ENCODE peak calls at places on chromosomes 13 and 19, in eight cellular contexts. P is Peyer's patch; K is stomach; N is foreskin melanocyte; V is activated CD8-positive, alpha-beta T cell treated with anti-CD3 and anti-CD28 coated beads for 36 hours; W is hepatocyte; L is Caco-2; M is NCI-H1694 treated with DMSO at 0.1 percent for 48 hours. Q is an unnamed sample.
A peak's percentile ranks its signal among the peaks of the same experiment; 100 is the strongest.

GRCh38 chr13:67299072-67299635 is 69.0 kb upstream of the PCDH9 start:
- DNase-seq in W (no peak), V (no peak), N (peak; percentile 16), K (no peak), L (no peak), P (no peak), M (no peak), Q (peak; percentile 37)

GRCh38 chr13:110560606-110561334 is 752 bp downstream of the RAB20 start:
- DNase-seq in M (no peak), P (no peak), W (peak; percentile 60), V (peak; percentile 11), L (no peak), K (peak; percentile 57), N (no peak), Q (peak; percentile 54)

GRCh38 chr19:51808333-51808986 is 13.5 kb downstream of the FPR3 start:
- DNase-seq in P (no peak), W (no peak), L (no peak), V (no peak), N (no peak), K (no peak), M (no peak), Q (no peak)

GRCh38 chr19:3270908-3271307 is 46.4 kb downstream of the CELF5 start:
- DNase-seq in V (peak; percentile 82), M (peak; percentile 70), L (peak; percentile 20), P (no peak), K (no peak), W (peak; percentile 47), N (no peak), Q (no peak)

GRCh38 chr13:30292325-30292724 is 15.0 kb downstream of the KATNAL1 start:
- DNase-seq in M (no peak), V (no peak), P (no peak), K (no peak), N (no peak), W (peak; percentile 7), L (peak; percentile 10), Q (no peak)

GRCh38 chr13:114258589-114258988 is 22.8 kb upstream of the UPF3A start:
- DNase-seq in N (no peak), W (no peak), P (no peak), K (peak; percentile 42), M (no peak), L (no peak), V (no peak), Q (no peak)

GRCh38 chr13:40600145-40600751 is 66.2 kb downstream of the FOXO1 start:
- DNase-seq in L (no peak), K (no peak), M (no peak), W (no peak), V (peak; percentile 81), N (no peak), P (no peak), Q (no peak)

GRCh38 chr13:23794267-23795161 is 94.7 kb downstream of the MIPEP start:
- DNase-seq in W (no peak), K (no peak), N (peak; percentile 43), M (no peak), P (no peak), L (no peak), V (no peak), Q (peak; percentile 69)

GRCh38 chr13:46551410-46552301 is 1.3 kb upstream of the LRCH1 start:
- DNase-seq in W (peak; percentile 86), L (peak; percentile 89), V (peak; percentile 77), P (peak; percentile 87), K (peak; percentile 87), M (peak; percentile 36), N (peak; percentile 64), Q (peak; percentile 68)

GRCh38 chr19:56884481-56884880 is 44.0 kb upstream of the PEG3 start:
- DNase-seq in N (no peak), P (no peak), K (peak; percentile 11), W (no peak), M (no peak), V (no peak), L (no peak), Q (no peak)

GRCh38 chr13:65964672-65965071 is 1265.5 kb downstream of the PCDH9 start:
- DNase-seq in N (peak; percentile 22), L (no peak), P (no peak), W (no peak), K (no peak), M (no peak), V (no peak), Q (no peak)

GRCh38 chr19:3516675-3517207 is 10.6 kb downstream of the FZR1 start:
- DNase-seq in N (no peak), K (peak; percentile 68), V (peak; percentile 72), M (peak; percentile 31), W (no peak), P (no peak), L (no peak), Q (no peak)

GRCh38 chr13:27622102-27622820 is 569 bp downstream of the POLR1D start:
- DNase-seq in N (peak; percentile 30), W (peak; percentile 51), P (no peak), L (no peak), K (no peak), M (no peak), V (peak; percentile 28), Q (no peak)

GRCh38 chr13:23570931-23571330 is 719 bp downstream of the TNFRSF19 start:
- DNase-seq in V (no peak), P (no peak), M (peak; percentile 45), W (peak; percentile 35), L (no peak), K (no peak), N (peak; percentile 54), Q (no peak)

GRCh38 chr19:51501594-51502263 is at the start of gene SIGLEC12:
- DNase-seq in L (no peak), K (no peak), P (no peak), V (peak; percentile 54), N (no peak), W (no peak), M (no peak), Q (no peak)

GRCh38 chr13:112885782-112886268 is 83.2 kb upstream of the MCF2L start:
- DNase-seq in W (peak; percentile 95), K (peak; percentile 92), V (no peak), N (peak; percentile 68), L (peak; percentile 83), P (peak; percentile 90), M (no peak), Q (no peak)

GRCh38 chr19:51293571-51294210 is 17.8 kb upstream of the IGLON5 start:
- DNase-seq in L (no peak), P (no peak), M (no peak), V (no peak), N (no peak), K (no peak), W (no peak), Q (no peak)

GRCh38 chr19:47035127-47035494 is 13.3 kb downstream of the TMEM160 start:
- DNase-seq in L (peak; percentile 50), P (no peak), V (peak; percentile 55), K (no peak), M (no peak), W (no peak), N (no peak), Q (no peak)

GRCh38 chr19:46429999-46430398 is 1.3 kb upstream of the PNMA8C start:
- DNase-seq in P (no peak), K (no peak), M (no peak), L (no peak), V (no peak), N (no peak), W (no peak), Q (no peak)

GRCh38 chr13:96422002-96422401 is 332.1 kb downstream of the HS6ST3 start:
- DNase-seq in M (no peak), N (no peak), W (no peak), V (no peak), P (no peak), L (no peak), K (no peak), Q (no peak)

GRCh38 chr13:32266130-32266529 is 49.0 kb downstream of the ZAR1L start:
- DNase-seq in P (no peak), N (no peak), V (no peak), L (no peak), W (no peak), K (no peak), M (no peak), Q (no peak)

GRCh38 chr19:29962777-29963176 is 20.7 kb downstream of the URI1 start:
- DNase-seq in M (no peak), K (no peak), P (no peak), W (no peak), L (no peak), N (no peak), V (no peak), Q (no peak)

GRCh38 chr13:29850213-29850898 is at the start of gene UBL3:
- DNase-seq in M (peak; percentile 77), P (peak; percentile 96), V (peak; percentile 96), K (peak; percentile 97), W (peak; percentile 98), N (peak; percentile 95), L (peak; percentile 95), Q (peak; percentile 85)

GRCh38 chr19:39746836-39747529 is 9.2 kb upstream of the CLC start:
- DNase-seq in L (no peak), V (no peak), W (no peak), K (peak; percentile 58), P (no peak), M (no peak), N (no peak), Q (no peak)

GRCh38 chr13:40547545-40548322 is 118.7 kb downstream of the FOXO1 start:
- DNase-seq in L (no peak), K (no peak), W (no peak), P (no peak), N (peak; percentile 78), M (no peak), V (no peak), Q (no peak)

GRCh38 chr13:29605860-29606526 is 10.5 kb upstream of the SLC7A1 start:
- DNase-seq in K (no peak), W (no peak), M (no peak), N (no peak), L (no peak), P (no peak), V (no peak), Q (no peak)

GRCh38 chr19:15249912-15250634 is 17.8 kb upstream of the EPHX3 start:
- DNase-seq in P (no peak), L (no peak), V (no peak), W (peak; percentile 39), K (no peak), M (no peak), N (peak; percentile 77), Q (peak; percentile 67)

GRCh38 chr19:1445185-1445931 is 4.6 kb upstream of the APC2 start:
- DNase-seq in V (peak; percentile 84), K (peak; percentile 77), P (peak; percentile 87), L (peak; percentile 77), W (peak; percentile 86), N (peak; percentile 50), M (peak; percentile 20), Q (peak; percentile 64)

GRCh38 chr13:65188691-65189090 is 2041.4 kb downstream of the PCDH9 start:
- DNase-seq in N (no peak), V (no peak), L (no peak), P (no peak), M (no peak), K (no peak), W (no peak), Q (no peak)

GRCh38 chr19:21328885-21329605 is at the start of gene ZNF708:
- DNase-seq in V (peak; percentile 91), L (peak; percentile 89), M (peak; percentile 86), N (peak; percentile 92), P (peak; percentile 88), W (peak; percentile 87), K (peak; percentile 86), Q (peak; percentile 83)

GRCh38 chr13:21175656-21176194 is 627 bp downstream of the SKA3 start:
- DNase-seq in L (no peak), M (no peak), K (no peak), P (no peak), N (no peak), V (no peak), W (no peak), Q (peak; percentile 50)

GRCh38 chr13:25881136-25881926 is 170.5 kb downstream of the SHISA2 start:
- DNase-seq in W (no peak), M (no peak), K (no peak), L (no peak), N (no peak), P (no peak), V (no peak), Q (no peak)

GRCh38 chr19:9913237-9914000 is 22.9 kb downstream of the OLFM2 start:
- DNase-seq in L (peak; percentile 27), W (peak; percentile 67), P (no peak), M (no peak), N (no peak), K (peak; percentile 28), V (peak; percentile 21), Q (peak; percentile 22)

GRCh38 chr13:72125561-72125960 is 258.6 kb upstream of the DACH1 start:
- DNase-seq in P (no peak), K (no peak), L (no peak), W (no peak), V (no peak), M (no peak), N (no peak), Q (no peak)

Q was measured in PC-9.